ENCODE peak calls at places on chromosomes 6 and 20, in six cellular contexts. E is mammary epithelial cell, W is GM23248, Q is GM12878, N is PC-9, S is fibroblast of lung. Y is an unnamed sample.

GRCh38 chr20:51122931-51123658 is 100.2 kb upstream of the KCNG1 start:
- DNase-seq in E (no peak), W (no peak), Q (no peak), N (no peak), S (no peak), Y (no peak)

GRCh38 chr6:28315628-28316027 is 20.3 kb downstream of the ZSCAN31 start:
- DNase-seq in E (peak), W (peak), Q (no peak), N (no peak), S (no peak), Y (no peak)

GRCh38 chr20:58892932-58893224 is 40.4 kb downstream of the GNAS start:
- DNase-seq in E (no peak), W (no peak), Q (no peak), N (no peak), S (no peak), Y (no peak)

GRCh38 chr6:84804720-84805119 is 40.3 kb upstream of the TBX18 start:
- DNase-seq in E (peak), W (peak), Q (no peak), N (no peak), S (peak), Y (no peak)

GRCh38 chr6:112939543-112939942 is 592.4 kb downstream of the RFPL4B start:
- DNase-seq in E (no peak), W (no peak), Q (no peak), N (no peak), S (peak), Y (no peak)

GRCh38 chr6:145245119-145245518 is 490.2 kb downstream of the EPM2A start:
- DNase-seq in E (no peak), W (no peak), Q (no peak), N (no peak), S (peak), Y (no peak)

GRCh38 chr20:19336601-19337000 is 124.2 kb downstream of the SLC24A3 start:
- DNase-seq in E (no peak), W (no peak), Q (no peak), N (no peak), S (no peak), Y (no peak)

GRCh38 chr6:44044154-44044539 is 83.1 kb downstream of the MRPL14 start:
- DNase-seq in E (no peak), W (no peak), Q (no peak), N (no peak), S (peak), Y (no peak)

GRCh38 chr20:47929368-47930115 is 144.3 kb upstream of the SULF2 start:
- DNase-seq in E (peak), W (peak), Q (no peak), N (peak), S (peak), Y (no peak)

GRCh38 chr20:59752704-59753460 is 148.5 kb downstream of the PHACTR3 start:
- DNase-seq in E (no peak), W (peak), Q (peak), N (no peak), S (no peak), Y (no peak)

GRCh38 chr6:25351485-25351884 is 72.3 kb downstream of the CARMIL1 start:
- DNase-seq in E (no peak), W (no peak), Q (no peak), N (no peak), S (no peak), Y (no peak)

GRCh38 chr6:35432291-35432690 is 19.8 kb upstream of the FANCE start:
- DNase-seq in E (no peak), W (no peak), Q (no peak), N (no peak), S (no peak), Y (no peak)

GRCh38 chr6:8904754-8905153 is 469.4 kb upstream of the SLC35B3 start:
- DNase-seq in E (no peak), W (no peak), Q (no peak), N (peak), S (no peak), Y (no peak)

GRCh38 chr6:56719310-56719709 is 76.6 kb upstream of the DST start:
- DNase-seq in E (no peak), W (peak), Q (no peak), N (no peak), S (no peak), Y (no peak)

GRCh38 chr6:144145546-144145945 is 4.8 kb upstream of the STX11 start:
- DNase-seq in E (no peak), W (no peak), Q (no peak), N (no peak), S (no peak), Y (no peak)

GRCh38 chr20:44111712-44112335 is 75.2 kb downstream of the JPH2 start:
- DNase-seq in E (peak), W (peak), Q (no peak), N (no peak), S (peak), Y (no peak)

GRCh38 chr20:23165307-23165750 is 79.2 kb upstream of the CD93 start:
- DNase-seq in E (no peak), W (no peak), Q (no peak), N (no peak), S (no peak), Y (no peak)

GRCh38 chr6:32177182-32177787 is 920 bp upstream of the RNF5 start:
- DNase-seq in E (no peak), W (no peak), Q (no peak), N (peak), S (no peak), Y (no peak)

GRCh38 chr6:44078795-44079671 is 48.2 kb downstream of the MRPL14 start:
- DNase-seq in E (peak), W (peak), Q (no peak), N (peak), S (peak), Y (no peak)

GRCh38 chr6:41325446-41326066 is 9.9 kb upstream of the NCR2 start:
- DNase-seq in E (no peak), W (no peak), Q (no peak), N (no peak), S (no peak), Y (no peak)

GRCh38 chr6:149897855-149898744 is at the start of gene RAET1E:
- DNase-seq in E (no peak), W (no peak), Q (no peak), N (no peak), S (no peak), Y (no peak)

GRCh38 chr6:148203970-148204369 is 138.7 kb upstream of the SASH1 start:
- DNase-seq in E (no peak), W (peak), Q (peak), N (no peak), S (peak), Y (no peak)

DNA sequence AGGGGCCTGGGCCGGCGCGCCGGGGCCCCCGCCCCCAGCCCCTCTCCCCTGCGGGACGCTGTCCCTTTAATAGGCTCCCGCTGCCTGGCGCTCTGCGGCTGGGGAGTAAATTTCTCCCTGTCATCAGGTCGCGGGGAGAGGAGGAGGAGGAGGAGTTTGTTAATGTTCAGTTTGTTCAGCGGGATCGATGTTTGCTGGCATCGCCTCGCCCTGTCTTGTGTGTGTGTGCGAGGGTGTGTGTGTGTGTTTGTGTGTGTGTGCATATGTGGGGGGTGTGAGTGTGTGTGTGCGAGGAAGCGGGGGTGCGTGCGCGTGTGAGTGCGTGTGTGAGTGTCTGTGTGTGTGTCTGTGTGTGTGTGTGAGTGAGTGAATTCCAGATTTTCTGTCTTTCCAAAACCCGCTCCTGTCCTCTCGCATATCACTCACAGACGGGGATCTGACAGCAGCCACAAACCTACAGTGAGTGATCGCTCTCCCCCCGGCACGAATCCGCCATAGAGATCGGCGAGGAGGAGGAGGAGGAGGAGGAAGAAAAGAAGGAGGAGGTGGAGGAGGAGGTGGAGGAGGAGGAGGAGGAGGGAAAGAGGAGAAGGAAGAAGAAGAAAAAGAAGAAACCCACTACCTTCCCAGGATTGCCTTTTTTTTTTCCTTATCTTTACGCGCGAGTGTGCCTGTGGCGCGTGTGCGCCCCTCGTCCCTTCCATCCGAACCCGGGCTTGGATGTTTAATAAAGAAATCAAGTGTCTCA is at the start of gene TSHZ2:
- DNase-seq in E (peak), W (peak), Q (no peak), N (no peak), S (peak), Y (no peak)
- TF ChIP-seq EZH2 in E (no peak), W (no peak), Q (no peak), N (no peak), S (no peak), Y (no peak)

GRCh38 chr20:63453029-63453523 is 19.4 kb downstream of the KCNQ2 start:
- DNase-seq in E (no peak), W (no peak), Q (no peak), N (no peak), S (no peak), Y (no peak)

GRCh38 chr20:63455568-63455859 is 16.9 kb downstream of the KCNQ2 start:
- DNase-seq in E (no peak), W (no peak), Q (no peak), N (no peak), S (no peak), Y (no peak)

GRCh38 chr20:63452341-63453028 is 20.0 kb downstream of the KCNQ2 start:
- DNase-seq in E (no peak), W (no peak), Q (no peak), N (no peak), S (no peak), Y (no peak)

GRCh38 chr20:63456429-63457284 is 15.8 kb downstream of the KCNQ2 start:
- DNase-seq in E (no peak), W (peak), Q (no peak), N (no peak), S (no peak), Y (no peak)

GRCh38 chr20:63454729-63455567 is 17.5 kb downstream of the KCNQ2 start:
- DNase-seq in E (no peak), W (no peak), Q (no peak), N (no peak), S (no peak), Y (no peak)
- TF ChIP-seq EZH2 in E (no peak), W (no peak), Q (no peak), N (no peak), S (no peak), Y (no peak)

DNA sequence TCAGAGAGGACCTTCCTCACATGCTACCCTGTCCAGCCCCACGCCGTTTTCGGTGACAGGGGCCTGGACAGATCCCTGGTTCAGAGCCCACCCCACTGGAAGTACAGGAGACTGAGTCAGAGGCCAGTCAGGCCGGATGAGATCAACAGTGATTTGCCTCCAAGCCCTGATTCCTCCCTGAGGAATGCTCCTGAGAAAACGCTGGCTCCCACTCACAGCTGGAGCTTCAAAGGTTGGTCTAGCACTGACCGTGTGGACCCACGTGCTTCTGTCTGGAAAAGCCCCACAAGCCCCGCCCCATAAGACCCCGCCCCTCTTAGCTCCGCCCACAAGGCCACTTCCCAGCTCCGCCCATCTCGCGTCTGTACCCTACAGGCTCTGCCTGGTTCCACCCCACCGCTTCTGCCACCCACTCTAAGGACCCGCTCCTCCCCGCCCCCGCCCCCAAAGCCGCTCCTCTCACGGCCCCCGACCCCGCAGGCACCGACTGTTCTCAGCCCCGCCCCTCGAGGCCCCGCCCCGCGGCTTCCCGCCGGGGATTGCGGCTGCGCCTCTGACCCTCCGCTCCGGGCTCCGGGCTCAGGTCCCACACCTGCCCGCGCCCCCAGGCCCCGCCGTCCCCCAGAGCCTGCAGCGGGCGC is 64.9 kb upstream of the BHLHE23 start:
- DNase-seq in E (peak), W (peak), Q (no peak), N (no peak), S (peak), Y (no peak)
- TF ChIP-seq EZH2 in E (no peak), W (no peak), Q (no peak), N (no peak), S (no peak), Y (no peak)

DNA sequence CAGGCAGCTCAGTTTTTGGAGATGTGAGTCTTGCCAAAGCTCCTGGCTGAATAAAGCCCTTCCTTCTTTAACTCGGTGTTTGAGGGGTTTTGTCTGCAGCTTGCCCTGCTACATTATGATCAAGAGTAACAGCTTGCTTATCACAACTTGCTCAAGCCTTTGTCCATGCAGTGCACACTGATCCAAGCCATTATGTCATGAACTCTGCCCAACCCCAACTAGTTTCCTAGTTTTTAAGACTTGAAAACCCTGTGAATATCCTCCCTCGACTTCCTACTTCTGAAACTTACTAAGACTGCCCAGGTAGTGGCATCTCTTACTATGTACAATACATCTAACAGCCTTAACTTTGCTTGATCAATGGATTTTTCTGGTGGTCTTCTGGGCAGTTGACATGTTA is 50.3 kb upstream of the ADGRF4 start:
- DNase-seq in E (no peak), W (no peak), Q (no peak), N (no peak), S (no peak), Y (no peak)
- TF ChIP-seq EZH2 in E (no peak), W (no peak), Q (no peak), N (no peak), S (no peak), Y (no peak)

DNA sequence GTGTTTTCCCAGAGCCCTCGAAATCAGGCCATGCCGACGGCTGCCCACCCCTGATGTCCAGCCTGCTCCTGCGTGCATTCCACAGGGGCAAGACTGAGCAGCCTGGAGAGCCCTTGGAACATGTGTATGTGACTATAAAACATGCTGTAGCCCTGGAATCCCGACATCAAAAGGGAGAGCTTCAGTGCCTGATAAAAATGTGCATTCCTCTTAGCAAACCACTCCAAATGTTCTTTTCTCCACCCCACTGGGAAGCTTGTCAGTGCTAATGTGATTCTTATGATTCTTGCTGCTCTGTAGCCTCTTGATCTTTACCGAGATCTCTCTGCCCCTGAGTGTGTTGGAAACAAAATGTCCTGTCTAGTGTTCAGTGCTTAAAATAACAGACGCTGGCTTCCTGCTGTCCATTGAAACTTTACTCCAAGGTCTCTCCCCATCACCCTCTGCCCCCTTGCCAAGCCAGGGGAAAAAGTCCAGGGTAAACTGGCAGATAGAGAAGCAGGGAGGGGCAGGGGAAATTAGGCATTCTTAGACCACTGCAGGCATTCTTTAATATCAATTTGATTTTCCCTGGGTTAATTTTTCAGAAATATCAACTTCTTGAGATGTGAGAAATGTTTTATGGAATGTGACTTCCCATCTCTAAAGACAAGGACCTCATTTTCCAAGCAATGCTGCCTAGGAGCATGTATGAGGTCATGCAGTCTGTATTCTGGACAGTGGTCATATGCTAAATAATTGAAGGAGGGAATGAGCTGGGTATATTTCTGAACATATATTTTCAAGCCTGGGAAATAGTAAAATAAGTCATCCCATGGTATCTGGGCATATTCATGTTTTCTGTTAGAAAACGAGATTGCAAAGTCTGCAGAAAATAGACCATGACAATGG is 73.8 kb upstream of the ISM1 start:
- DNase-seq in E (no peak), W (no peak), Q (no peak), N (no peak), S (no peak), Y (no peak)
- TF ChIP-seq EZH2 in E (no peak), W (no peak), Q (no peak), N (no peak), S (no peak), Y (no peak)

GRCh38 chr20:266213-266603 is 8.7 kb downstream of the DEFB132 start:
- DNase-seq in E (no peak), W (no peak), Q (no peak), N (no peak), S (no peak), Y (no peak)

GRCh38 chr20:271069-271468 is 13.5 kb downstream of the DEFB132 start:
- DNase-seq in E (no peak), W (no peak), Q (no peak), N (no peak), S (no peak), Y (no peak)

GRCh38 chr20:270517-270916 is 13.0 kb downstream of the DEFB132 start:
- DNase-seq in E (no peak), W (no peak), Q (no peak), N (no peak), S (no peak), Y (no peak)

GRCh38 chr20:263701-264100 is 6.2 kb downstream of the DEFB132 start:
- DNase-seq in E (no peak), W (no peak), Q (no peak), N (no peak), S (no peak), Y (no peak)

GRCh38 chr20:266604-267562 is 9.4 kb downstream of the DEFB132 start:
- DNase-seq in E (peak), W (peak), Q (peak), N (peak), S (peak), Y (peak)
- TF ChIP-seq EZH2 in E (no peak), W (no peak), Q (no peak), N (no peak), S (no peak), Y (no peak)

DNA sequence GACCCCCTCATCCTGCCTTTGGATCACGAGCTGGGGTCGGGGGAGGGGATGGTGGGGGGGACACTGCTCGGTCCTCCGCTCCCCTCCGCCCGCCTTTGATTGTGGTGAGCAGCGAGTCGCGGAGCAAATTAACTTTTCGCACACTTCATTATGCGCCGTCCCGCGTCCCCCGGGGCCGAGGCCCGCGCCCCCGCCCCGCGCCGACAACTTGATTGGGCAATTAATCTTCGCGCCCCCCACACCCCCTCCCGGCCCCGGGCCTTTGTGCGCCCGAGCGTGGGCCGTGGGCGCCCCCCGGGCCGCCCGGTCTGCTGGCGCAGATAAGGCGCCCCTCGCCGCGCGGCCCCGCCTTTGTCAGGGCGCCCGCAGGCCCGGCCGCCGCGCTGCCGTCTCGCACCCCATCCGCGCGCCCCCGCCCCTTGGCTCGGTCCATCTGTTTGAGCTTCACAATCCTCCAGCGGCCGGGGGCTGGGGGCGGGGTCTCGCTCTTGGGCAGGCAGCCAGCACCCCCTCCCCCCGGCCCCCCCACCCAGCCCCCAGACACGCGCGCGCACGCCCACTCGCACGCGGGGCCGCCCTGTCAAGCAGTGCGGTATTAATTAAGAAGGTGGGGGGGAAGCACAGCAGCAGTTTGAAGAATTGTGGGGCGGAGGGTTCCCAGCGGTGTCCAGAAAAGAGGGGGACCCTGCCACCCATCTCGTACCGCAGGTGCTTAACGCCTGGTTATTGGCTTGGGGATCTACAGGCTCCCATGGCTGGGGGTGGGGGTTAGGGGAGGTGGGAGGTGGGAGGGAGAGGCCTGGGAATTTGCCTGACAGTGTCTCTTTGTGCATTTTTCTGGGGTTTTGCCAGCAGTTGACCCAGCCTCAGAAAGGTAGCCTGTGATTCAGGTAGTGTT is 34.5 kb upstream of the SCRT2 start:
- DNase-seq in E (no peak), W (no peak), Q (no peak), N (no peak), S (no peak), Y (no peak)
- TF ChIP-seq EZH2 in E (no peak), W (no peak), Q (no peak), N (no peak), S (no peak), Y (no peak)

GRCh38 chr20:46010491-46011405 is 2.0 kb downstream of the MMP9 start:
- DNase-seq in E (no peak), W (peak), Q (no peak), N (no peak), S (no peak), Y (no peak)
- TF ChIP-seq EZH2 in E (peak), W (peak), Q (no peak), N (no peak), S (peak), Y (peak)

GRCh38 chr6:3226422-3227362 is 761 bp downstream of the TUBB2B start:
- DNase-seq in E (no peak), W (peak), Q (no peak), N (peak), S (no peak), Y (no peak)
- TF ChIP-seq EZH2 in E (peak), W (peak), Q (no peak), N (no peak), S (peak), Y (peak)

Y was measured in keratinocyte.